ENCODE peak calls at places on chromosomes 13 and 19, in nine cellular contexts. W, S, C, X, O, M, P, T and D are unnamed samples.

GRCh38 chr13:49253997-49254396 is 6.3 kb downstream of the CDADC1 start:
- DNase-seq in W (no peak), S (no peak), C (no peak), X (no peak), O (no peak), M (no peak), P (no peak), T (no peak), D (no peak)

GRCh38 chr13:21657538-21657937 is 13.3 kb upstream of the FGF9 start:
- DNase-seq in W (no peak), S (no peak), C (peak; percentile 56), X (peak; percentile 43), O (no peak), M (no peak), P (no peak), T (no peak), D (no peak)

GRCh38 chr19:958967-959685 is 25.0 kb upstream of the WDR18 start:
- DNase-seq in W (no peak), S (no peak), C (peak; percentile 26), X (no peak), O (no peak), M (no peak), P (no peak), T (no peak), D (no peak)

GRCh38 chr19:35845215-35846037 is 6.9 kb downstream of the NPHS1 start:
- DNase-seq in W (peak; percentile 78), S (no peak), C (no peak), X (no peak), O (peak; percentile 72), M (no peak), P (no peak), T (no peak), D (no peak)

GRCh38 chr19:57282011-57282636 is 1.8 kb downstream of the ZNF460 start:
- DNase-seq in W (no peak), S (no peak), C (no peak), X (no peak), O (no peak), M (no peak), P (no peak), T (no peak), D (no peak)

GRCh38 chr13:39602277-39602613 is 748 bp downstream of the LHFPL6 start:
- DNase-seq in W (no peak), S (no peak), C (no peak), X (no peak), O (no peak), M (no peak), P (no peak), T (no peak), D (no peak)

GRCh38 chr19:43957891-43958290 is 6.9 kb downstream of the ZNF221 start:
- DNase-seq in W (no peak), S (no peak), C (peak; percentile 5), X (peak; percentile 94), O (no peak), M (peak; percentile 29), P (no peak), T (no peak), D (no peak)

GRCh38 chr13:113135281-113135760 is 12.7 kb downstream of the F10 start:
- DNase-seq in W (no peak), S (no peak), C (no peak), X (no peak), O (no peak), M (no peak), P (no peak), T (peak; percentile 2), D (no peak)

GRCh38 chr13:49330546-49330864 is 82.8 kb downstream of the CDADC1 start:
- DNase-seq in W (no peak), S (no peak), C (no peak), X (no peak), O (no peak), M (no peak), P (no peak), T (no peak), D (no peak)

GRCh38 chr19:55352746-55353145 is 1.8 kb downstream of the COX6B2 start:
- DNase-seq in W (no peak), S (no peak), C (no peak), X (no peak), O (no peak), M (no peak), P (no peak), T (no peak), D (no peak)

GRCh38 chr19:55353803-55354697 is 469 bp downstream of the COX6B2 start:
- DNase-seq in W (peak; percentile 64), S (peak; percentile 78), C (peak; percentile 52), X (no peak), O (peak; percentile 87), M (no peak), P (peak; percentile 57), T (no peak), D (peak; percentile 90)

GRCh38 chr19:55353356-55353802 is 1.1 kb downstream of the COX6B2 start:
- DNase-seq in W (no peak), S (no peak), C (no peak), X (no peak), O (no peak), M (no peak), P (no peak), T (no peak), D (no peak)

GRCh38 chr19:55350620-55351315 is 3.8 kb downstream of the COX6B2 start:
- DNase-seq in W (no peak), S (no peak), C (no peak), X (no peak), O (no peak), M (no peak), P (no peak), T (no peak), D (no peak)

DNA sequence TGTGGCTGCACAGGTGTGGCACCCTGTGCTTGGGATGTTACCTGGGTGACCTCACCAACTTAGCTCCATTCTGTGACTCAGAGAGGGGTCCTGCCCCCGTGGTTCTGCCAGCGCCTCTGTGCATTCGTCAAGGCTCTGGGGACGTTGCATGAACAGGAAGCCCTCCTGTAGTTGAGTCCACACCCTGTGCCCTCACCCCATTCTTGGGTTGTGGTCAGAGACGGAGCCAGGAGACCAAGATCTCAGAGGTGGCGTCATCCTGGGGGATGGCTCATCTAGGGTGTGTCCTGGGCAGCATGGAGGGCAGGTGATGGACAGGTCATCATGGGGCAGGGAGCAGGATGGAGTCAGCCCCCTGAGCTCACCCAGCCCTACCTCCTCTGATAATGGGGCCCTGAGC is 2.5 kb downstream of the COX6B2 start:
- DNase-seq in W (no peak), S (no peak), C (no peak), X (no peak), O (no peak), M (no peak), P (no peak), T (no peak), D (no peak)
- H3K4me3 ChIP-seq in W (no peak overlapping the region), S (no peak overlapping the region), C (no peak overlapping the region), X (no peak overlapping the region), O (no peak overlapping the region), M (no peak overlapping the region), P (no peak overlapping the region), T (no peak overlapping the region), D (no peak overlapping the region)

GRCh38 chr13:41597348-41598041 is 140.1 kb downstream of the RGCC start:
- DNase-seq in W (no peak), S (no peak), C (peak; percentile 40), X (no peak), O (no peak), M (no peak), P (no peak), T (no peak), D (no peak)
- H3K4me3 ChIP-seq in W (no peak overlapping the region), S (no peak overlapping the region), C (no peak overlapping the region), X (no peak overlapping the region), O (no peak overlapping the region), M (no peak overlapping the region), P (no peak overlapping the region), T (no peak overlapping the region), D (no peak overlapping the region)

GRCh38 chr19:48113190-48113917 is 2.7 kb upstream of the PLA2G4C start:
- DNase-seq in W (no peak), S (no peak), C (peak; percentile 24), X (no peak), O (no peak), M (no peak), P (no peak), T (no peak), D (no peak)

GRCh38 chr19:48110350-48110966 is at the start of gene PLA2G4C:
- DNase-seq in W (peak; percentile 84), S (peak; percentile 96), C (peak; percentile 90), X (peak; percentile 88), O (peak; percentile 87), M (peak; percentile 56), P (peak; percentile 74), T (peak; percentile 95), D (peak; percentile 97)

GRCh38 chr19:48108997-48109782 is 1.4 kb downstream of the PLA2G4C start:
- DNase-seq in W (no peak), S (no peak), C (no peak), X (no peak), O (no peak), M (no peak), P (no peak), T (no peak), D (no peak)

DNA sequence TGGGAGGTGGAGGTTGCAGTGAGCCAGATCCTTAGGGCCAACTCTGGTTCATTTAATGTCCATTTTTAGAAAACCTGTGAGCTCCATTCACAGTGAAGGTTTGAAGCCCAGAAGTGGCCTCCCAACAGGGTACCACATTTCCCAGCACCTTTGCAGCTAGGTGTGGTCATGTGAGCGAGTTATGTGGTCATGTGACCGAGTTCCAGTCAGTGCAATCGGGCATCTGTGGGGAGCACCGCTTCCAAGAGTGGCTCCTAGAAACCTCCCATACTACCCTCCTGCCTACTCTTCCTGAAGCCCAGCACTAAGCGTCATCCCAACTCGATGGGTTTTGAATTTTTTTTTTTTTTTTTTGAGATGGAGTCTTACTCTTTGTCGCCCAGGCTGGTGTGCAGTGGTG is 663 bp upstream of the PLA2G4C start:
- DNase-seq in W (no peak), S (no peak), C (no peak), X (no peak), O (no peak), M (no peak), P (no peak), T (no peak), D (no peak)
- H3K4me3 ChIP-seq in W (no peak overlapping the region), S (no peak overlapping the region), C (no peak overlapping the region), X (no peak overlapping the region), O (no peak overlapping the region), M (no peak overlapping the region), P (no peak overlapping the region), T (no peak overlapping the region), D (no peak overlapping the region)

GRCh38 chr13:82298110-82298509 is 1584.2 kb downstream of the SLITRK1 start:
- DNase-seq in W (no peak), S (no peak), C (no peak), X (no peak), O (no peak), M (no peak), P (no peak), T (no peak), D (no peak)

GRCh38 chr13:82291852-82292251 is 1590.4 kb downstream of the SLITRK1 start:
- DNase-seq in W (no peak), S (no peak), C (no peak), X (no peak), O (no peak), M (no peak), P (no peak), T (no peak), D (no peak)

GRCh38 chr13:82294226-82294625 is 1588.0 kb downstream of the SLITRK1 start:
- DNase-seq in W (no peak), S (no peak), C (no peak), X (no peak), O (no peak), M (no peak), P (no peak), T (no peak), D (no peak)

DNA sequence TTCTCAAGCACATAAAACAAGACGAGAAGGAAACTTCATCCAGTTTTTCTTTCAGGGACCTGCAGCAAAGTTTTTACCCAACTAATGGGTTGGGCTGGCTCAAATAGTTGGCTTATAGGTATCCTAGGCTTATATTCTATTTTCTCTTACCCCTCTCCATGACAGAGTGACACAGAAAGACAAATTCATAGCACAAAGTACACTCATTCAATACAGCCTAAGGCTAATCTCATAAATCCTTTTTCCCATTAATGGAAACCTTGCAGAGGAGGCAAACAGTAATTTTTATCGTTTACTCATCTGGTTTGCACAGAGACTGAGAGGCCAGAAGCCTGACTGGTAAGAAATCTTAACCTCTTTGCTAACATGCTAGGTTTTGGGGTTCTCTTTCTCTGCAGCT is 1589.9 kb downstream of the SLITRK1 start:
- DNase-seq in W (no peak), S (no peak), C (no peak), X (no peak), O (no peak), M (no peak), P (no peak), T (no peak), D (no peak)
- H3K4me3 ChIP-seq in W (no peak overlapping the region), S (no peak overlapping the region), C (no peak overlapping the region), X (no peak overlapping the region), O (no peak overlapping the region), M (no peak overlapping the region), P (no peak overlapping the region), T (no peak overlapping the region), D (no peak overlapping the region)